ENCODE peak calls at places on chromosomes 7 and 10, in eight cellular contexts. One of them, this sample, is unnamed.
A peak's percentile ranks its signal among the peaks of the same experiment; 100 is the strongest.

GRCh38 chr7:22371878-22372277 is 14.9 kb upstream of the RAPGEF5 start:
- DNase-seq in GM13976: no peak
- DNase-seq in sigmoid colon: no peak
- DNase-seq in HL-60: no peak
- DNase-seq in Peyer's patch: no peak
- DNase-seq in Panc1: no peak
- DNase-seq in cardiac fibroblast: no peak
- DNase-seq in BJ: no peak
- DNase-seq in this sample: no peak

GRCh38 chr10:49379596-49380410 is 16.1 kb downstream of the DRGX start:
- DNase-seq in GM13976: no peak
- DNase-seq in sigmoid colon: no peak
- DNase-seq in HL-60: no peak
- DNase-seq in Peyer's patch: no peak
- DNase-seq in Panc1: no peak
- DNase-seq in cardiac fibroblast: peak; percentile 7
- DNase-seq in BJ: no peak
- DNase-seq in this sample: no peak

GRCh38 chr10:1359599-1359955 is 303.4 kb downstream of the WDR37 start:
- DNase-seq in GM13976: no peak
- DNase-seq in sigmoid colon: no peak
- DNase-seq in HL-60: no peak
- DNase-seq in Peyer's patch: no peak
- DNase-seq in Panc1: no peak
- DNase-seq in cardiac fibroblast: no peak
- DNase-seq in BJ: no peak
- DNase-seq in this sample: no peak

GRCh38 chr7:41777894-41778596 is 75.2 kb upstream of the INHBA start:
- DNase-seq in GM13976: no peak
- DNase-seq in sigmoid colon: no peak
- DNase-seq in HL-60: peak; percentile 69
- DNase-seq in Peyer's patch: no peak
- DNase-seq in Panc1: no peak
- DNase-seq in cardiac fibroblast: no peak
- DNase-seq in BJ: no peak
- DNase-seq in this sample: no peak

GRCh38 chr10:37734971-37735370 is 122.4 kb downstream of the ZNF248 start:
- DNase-seq in GM13976: no peak
- DNase-seq in sigmoid colon: no peak
- DNase-seq in HL-60: no peak
- DNase-seq in Peyer's patch: no peak
- DNase-seq in Panc1: peak; percentile 7
- DNase-seq in cardiac fibroblast: peak; percentile 36
- DNase-seq in BJ: no peak
- DNase-seq in this sample: peak; percentile 31

GRCh38 chr10:31799181-31799580 is 129.4 kb downstream of the ARHGAP12 start:
- DNase-seq in GM13976: no peak
- DNase-seq in sigmoid colon: no peak
- DNase-seq in HL-60: no peak
- DNase-seq in Peyer's patch: no peak
- DNase-seq in Panc1: no peak
- DNase-seq in cardiac fibroblast: no peak
- DNase-seq in BJ: no peak
- DNase-seq in this sample: no peak

GRCh38 chr10:101588879-101589278 is 758 bp downstream of the DPCD start:
- DNase-seq in GM13976: peak; percentile 9
- DNase-seq in sigmoid colon: no peak
- DNase-seq in HL-60: no peak
- DNase-seq in Peyer's patch: no peak
- DNase-seq in Panc1: no peak
- DNase-seq in cardiac fibroblast: peak; percentile 56
- DNase-seq in BJ: no peak
- DNase-seq in this sample: no peak

GRCh38 chr7:99224263-99224947 is 16.5 kb upstream of the KPNA7 start:
- DNase-seq in GM13976: no peak
- DNase-seq in sigmoid colon: no peak
- DNase-seq in HL-60: no peak
- DNase-seq in Peyer's patch: peak; percentile 67
- DNase-seq in Panc1: peak; percentile 60
- DNase-seq in cardiac fibroblast: peak; percentile 60
- DNase-seq in BJ: no peak
- DNase-seq in this sample: no peak

GRCh38 chr7:26153246-26153822 is 1.3 kb downstream of the NFE2L3 start:
- DNase-seq in GM13976: peak; percentile 30
- DNase-seq in sigmoid colon: no peak
- DNase-seq in HL-60: no peak
- DNase-seq in Peyer's patch: peak; percentile 58
- DNase-seq in Panc1: no peak
- DNase-seq in cardiac fibroblast: no peak
- DNase-seq in BJ: no peak
- DNase-seq in this sample: no peak

GRCh38 chr7:55592492-55592891 is 20.2 kb upstream of the VOPP1 start:
- DNase-seq in GM13976: no peak
- DNase-seq in sigmoid colon: no peak
- DNase-seq in HL-60: no peak
- DNase-seq in Peyer's patch: no peak
- DNase-seq in Panc1: no peak
- DNase-seq in cardiac fibroblast: no peak
- DNase-seq in BJ: no peak
- DNase-seq in this sample: no peak

GRCh38 chr10:132382231-132382922 is 14.6 kb upstream of the PWWP2B start:
- DNase-seq in GM13976: no peak
- DNase-seq in sigmoid colon: peak; percentile 22
- DNase-seq in HL-60: no peak
- DNase-seq in Peyer's patch: peak; percentile 33
- DNase-seq in Panc1: no peak
- DNase-seq in cardiac fibroblast: no peak
- DNase-seq in BJ: peak; percentile 78
- DNase-seq in this sample: no peak

GRCh38 chr7:23093546-23093945 is 12.0 kb upstream of the KLHL7 start:
- DNase-seq in GM13976: no peak
- DNase-seq in sigmoid colon: no peak
- DNase-seq in HL-60: no peak
- DNase-seq in Peyer's patch: no peak
- DNase-seq in Panc1: no peak
- DNase-seq in cardiac fibroblast: peak; percentile 86
- DNase-seq in BJ: peak; percentile 54
- DNase-seq in this sample: no peak

GRCh38 chr10:69839696-69840345 is 38.1 kb downstream of the COL13A1 start:
- DNase-seq in GM13976: no peak
- DNase-seq in sigmoid colon: no peak
- DNase-seq in HL-60: no peak
- DNase-seq in Peyer's patch: no peak
- DNase-seq in Panc1: no peak
- DNase-seq in cardiac fibroblast: peak; percentile 78
- DNase-seq in BJ: no peak
- DNase-seq in this sample: no peak

DNA sequence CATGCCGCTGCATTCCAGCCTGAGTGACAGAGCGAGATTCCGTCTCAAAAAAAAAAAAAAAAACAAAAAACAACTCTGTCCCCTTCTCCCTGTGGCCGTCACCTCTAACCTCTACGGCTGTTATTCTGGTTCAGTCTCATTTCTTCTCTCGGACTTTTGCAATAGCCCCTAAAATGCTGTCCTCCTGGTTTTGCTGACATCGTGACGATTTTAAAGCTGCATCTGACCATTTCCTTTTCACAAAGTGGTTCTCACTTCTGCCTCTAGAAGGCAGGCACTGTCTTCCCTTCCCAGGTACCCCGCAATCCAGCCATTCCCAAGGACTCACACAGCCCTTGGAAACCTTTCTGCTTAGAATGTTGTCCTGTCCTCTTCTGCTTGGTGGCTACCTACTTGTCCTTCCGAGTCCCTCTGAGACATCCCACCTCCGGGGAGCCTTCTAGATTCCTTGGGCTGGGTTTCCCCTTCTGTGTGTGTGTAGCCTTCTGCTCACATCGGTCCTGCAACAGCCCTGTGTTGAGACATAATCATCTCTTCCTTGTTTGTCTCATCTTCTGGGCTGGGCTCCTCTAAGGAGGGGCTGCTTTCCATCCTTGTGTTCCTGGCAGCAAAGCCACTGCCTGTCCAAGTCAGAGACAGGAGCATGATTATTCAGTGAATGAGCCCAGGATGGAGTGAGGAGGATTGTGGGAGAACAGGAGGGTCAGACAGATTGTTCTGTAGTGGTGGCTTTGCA is 83.1 kb downstream of the GRK5 start:
- DNase-seq in GM13976: no peak
- DNase-seq in sigmoid colon: no peak
- DNase-seq in HL-60: no peak
- DNase-seq in Peyer's patch: no peak
- DNase-seq in Panc1: no peak
- DNase-seq in cardiac fibroblast: peak; percentile 41
- DNase-seq in BJ: no peak
- DNase-seq in this sample: no peak
- TF ChIP-seq CTCF in GM13976: no peak
- TF ChIP-seq CTCF in sigmoid colon: no peak
- TF ChIP-seq CTCF in HL-60: no peak
- TF ChIP-seq CTCF in Peyer's patch: no peak
- TF ChIP-seq CTCF in Panc1: no peak
- TF ChIP-seq CTCF in cardiac fibroblast: peak; percentile 28
- TF ChIP-seq CTCF in BJ: peak; percentile 25
- TF ChIP-seq CTCF in this sample: peak; percentile 6

GRCh38 chr7:3482147-3482921 is 181.3 kb downstream of the SDK1 start:
- DNase-seq in GM13976: no peak
- DNase-seq in sigmoid colon: no peak
- DNase-seq in HL-60: no peak
- DNase-seq in Peyer's patch: no peak
- DNase-seq in Panc1: peak; percentile 70
- DNase-seq in cardiac fibroblast: peak; percentile 77
- DNase-seq in BJ: no peak
- DNase-seq in this sample: peak; percentile 13
- TF ChIP-seq CTCF in GM13976: no peak
- TF ChIP-seq CTCF in sigmoid colon: no peak
- TF ChIP-seq CTCF in HL-60: no peak
- TF ChIP-seq CTCF in Peyer's patch: no peak
- TF ChIP-seq CTCF in Panc1: peak; percentile 92
- TF ChIP-seq CTCF in cardiac fibroblast: peak; percentile 64
- TF ChIP-seq CTCF in BJ: no peak
- TF ChIP-seq CTCF in this sample: peak; percentile 56

GRCh38 chr10:24723386-24723787 is 300 bp downstream of the ARHGAP21 start:
- DNase-seq in GM13976: peak; percentile 54
- DNase-seq in sigmoid colon: peak; percentile 66
- DNase-seq in HL-60: no peak
- DNase-seq in Peyer's patch: peak; percentile 65
- DNase-seq in Panc1: no peak
- DNase-seq in cardiac fibroblast: peak; percentile 26
- DNase-seq in BJ: no peak
- DNase-seq in this sample: no peak

GRCh38 chr10:24724381-24725228 is 918 bp upstream of the ARHGAP21 start:
- DNase-seq in GM13976: peak; percentile 97
- DNase-seq in sigmoid colon: peak; percentile 99
- DNase-seq in HL-60: peak; percentile 41
- DNase-seq in Peyer's patch: peak; percentile 99
- DNase-seq in Panc1: peak; percentile 80
- DNase-seq in cardiac fibroblast: peak; percentile 98
- DNase-seq in BJ: peak; percentile 81
- DNase-seq in this sample: peak; percentile 88

GRCh38 chr10:24722131-24722675 is 1.5 kb downstream of the ARHGAP21 start:
- DNase-seq in GM13976: no peak
- DNase-seq in sigmoid colon: no peak
- DNase-seq in HL-60: no peak
- DNase-seq in Peyer's patch: no peak
- DNase-seq in Panc1: no peak
- DNase-seq in cardiac fibroblast: peak; percentile 40
- DNase-seq in BJ: no peak
- DNase-seq in this sample: no peak

GRCh38 chr10:24722676-24723385 is 856 bp downstream of the ARHGAP21 start:
- DNase-seq in GM13976: peak; percentile 78
- DNase-seq in sigmoid colon: peak; percentile 72
- DNase-seq in HL-60: no peak
- DNase-seq in Peyer's patch: peak; percentile 67
- DNase-seq in Panc1: no peak
- DNase-seq in cardiac fibroblast: peak; percentile 50
- DNase-seq in BJ: no peak
- DNase-seq in this sample: no peak

DNA sequence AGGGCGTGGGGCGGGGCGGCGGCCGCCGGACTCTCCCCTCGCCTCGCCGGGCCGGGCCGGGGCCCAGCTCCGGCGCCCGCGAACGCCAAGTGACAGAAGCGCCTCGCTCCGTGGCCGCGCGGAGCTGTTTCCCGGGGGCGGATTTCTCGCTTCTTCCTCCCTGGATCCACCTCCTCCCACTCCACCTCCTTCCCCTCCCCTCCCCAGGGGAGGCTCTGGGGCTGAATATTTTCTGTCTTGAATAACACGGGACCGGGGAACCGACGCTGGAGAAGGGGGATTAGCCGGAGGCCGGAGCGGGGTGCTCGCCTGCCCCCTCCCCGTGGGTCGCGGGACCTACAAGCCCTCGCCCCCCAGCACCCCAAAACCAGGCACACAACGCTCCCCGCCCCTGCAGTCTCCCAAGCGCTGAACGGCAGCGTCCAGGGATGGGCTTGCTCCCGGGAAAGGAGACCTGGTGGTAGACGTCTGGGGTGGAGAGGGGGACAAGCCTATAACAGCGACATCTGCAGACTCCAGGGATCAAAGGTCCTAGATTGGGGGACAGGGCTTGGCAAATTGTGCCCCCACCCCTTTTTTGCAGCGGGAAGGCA is at the start of gene ARHGAP21:
- DNase-seq in GM13976: peak; percentile 79
- DNase-seq in sigmoid colon: peak; percentile 87
- DNase-seq in HL-60: no peak
- DNase-seq in Peyer's patch: peak; percentile 81
- DNase-seq in Panc1: no peak
- DNase-seq in cardiac fibroblast: peak; percentile 82
- DNase-seq in BJ: no peak
- DNase-seq in this sample: no peak
- TF ChIP-seq CTCF in GM13976: no peak
- TF ChIP-seq CTCF in sigmoid colon: no peak
- TF ChIP-seq CTCF in HL-60: no peak
- TF ChIP-seq CTCF in Peyer's patch: no peak
- TF ChIP-seq CTCF in Panc1: no peak
- TF ChIP-seq CTCF in cardiac fibroblast: no peak
- TF ChIP-seq CTCF in BJ: no peak
- TF ChIP-seq CTCF in this sample: peak; percentile 0

DNA sequence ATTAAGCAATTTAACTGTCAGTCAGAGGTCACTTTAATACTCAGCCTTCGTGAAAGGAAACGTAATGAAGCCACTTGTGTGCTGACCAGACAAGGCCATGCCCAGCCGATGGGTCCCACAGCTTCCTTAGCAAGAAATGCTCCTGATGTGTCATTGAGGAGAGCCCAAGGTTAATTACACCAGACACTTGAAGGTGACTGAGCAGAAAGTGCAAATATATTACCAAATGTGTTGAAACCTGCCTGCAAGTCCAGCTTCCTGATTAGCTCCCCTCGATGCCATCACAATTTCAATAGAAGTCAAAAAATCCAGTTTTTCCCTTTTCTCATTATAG is 151.5 kb upstream of the RSU1 start:
- DNase-seq in GM13976: no peak
- DNase-seq in sigmoid colon: no peak
- DNase-seq in HL-60: no peak
- DNase-seq in Peyer's patch: no peak
- DNase-seq in Panc1: no peak
- DNase-seq in cardiac fibroblast: no peak
- DNase-seq in BJ: no peak
- DNase-seq in this sample: no peak
- TF ChIP-seq CTCF in GM13976: no peak
- TF ChIP-seq CTCF in sigmoid colon: no peak
- TF ChIP-seq CTCF in HL-60: no peak
- TF ChIP-seq CTCF in Peyer's patch: no peak
- TF ChIP-seq CTCF in Panc1: no peak
- TF ChIP-seq CTCF in cardiac fibroblast: no peak
- TF ChIP-seq CTCF in BJ: no peak
- TF ChIP-seq CTCF in this sample: no peak

This sample was measured in LNCaP clone FGC.